ENCODE peak calls at places on chromosomes 3 and 15, in seven cellular contexts. One of them, this sample, is unnamed.

GRCh38 chr3:73681610-73682009 is 56.9 kb upstream of the PDZRN3 start:
- DNase-seq in RPMI7951: no peak
- DNase-seq in hippocampal formation: no peak
- DNase-seq in PC-3: no peak
- DNase-seq in stimulated activated CD8-positive, alpha-beta memory T cell treated with anti-CD3 and anti-CD28 coated beads, Interleukin-4, amount 100 ng/mL, for 4 hours: no peak
- DNase-seq in K562: no peak
- DNase-seq in Caco-2: no peak
- DNase-seq in this sample: no peak

GRCh38 chr3:45199837-45200648 is 26.0 kb downstream of the TMEM158 start:
- DNase-seq in Caco-2: peak
- DNase-seq in stimulated activated CD8-positive, alpha-beta memory T cell treated with anti-CD3 and anti-CD28 coated beads, Interleukin-4, amount 100 ng/mL, for 4 hours: no peak
- DNase-seq in hippocampal formation: no peak
- DNase-seq in PC-3: peak
- DNase-seq in RPMI7951: peak
- DNase-seq in K562: no peak
- DNase-seq in this sample: no peak

GRCh38 chr3:197881601-197882000 is 68.4 kb upstream of the RPL35A start:
- DNase-seq in stimulated activated CD8-positive, alpha-beta memory T cell treated with anti-CD3 and anti-CD28 coated beads, Interleukin-4, amount 100 ng/mL, for 4 hours: no peak
- DNase-seq in Caco-2: no peak
- DNase-seq in RPMI7951: no peak
- DNase-seq in K562: no peak
- DNase-seq in hippocampal formation: no peak
- DNase-seq in PC-3: no peak
- DNase-seq in this sample: no peak

GRCh38 chr3:14451844-14452533 is 49.6 kb downstream of the SLC6A6 start:
- DNase-seq in Caco-2: no peak
- DNase-seq in RPMI7951: peak
- DNase-seq in stimulated activated CD8-positive, alpha-beta memory T cell treated with anti-CD3 and anti-CD28 coated beads, Interleukin-4, amount 100 ng/mL, for 4 hours: no peak
- DNase-seq in PC-3: peak
- DNase-seq in K562: peak
- DNase-seq in hippocampal formation: no peak
- DNase-seq in this sample: no peak

GRCh38 chr3:73467211-73467610 is 157.5 kb downstream of the PDZRN3 start:
- DNase-seq in K562: no peak
- DNase-seq in RPMI7951: no peak
- DNase-seq in stimulated activated CD8-positive, alpha-beta memory T cell treated with anti-CD3 and anti-CD28 coated beads, Interleukin-4, amount 100 ng/mL, for 4 hours: no peak
- DNase-seq in PC-3: no peak
- DNase-seq in Caco-2: no peak
- DNase-seq in hippocampal formation: no peak
- DNase-seq in this sample: no peak

GRCh38 chr15:47194718-47195117 is 522.6 kb upstream of the SEMA6D start:
- DNase-seq in Caco-2: no peak
- DNase-seq in PC-3: peak
- DNase-seq in stimulated activated CD8-positive, alpha-beta memory T cell treated with anti-CD3 and anti-CD28 coated beads, Interleukin-4, amount 100 ng/mL, for 4 hours: no peak
- DNase-seq in RPMI7951: peak
- DNase-seq in K562: no peak
- DNase-seq in hippocampal formation: peak
- DNase-seq in this sample: no peak

GRCh38 chr3:69354948-69355347 is 30.9 kb downstream of the FRMD4B start:
- DNase-seq in stimulated activated CD8-positive, alpha-beta memory T cell treated with anti-CD3 and anti-CD28 coated beads, Interleukin-4, amount 100 ng/mL, for 4 hours: no peak
- DNase-seq in Caco-2: no peak
- DNase-seq in RPMI7951: peak
- DNase-seq in K562: no peak
- DNase-seq in hippocampal formation: no peak
- DNase-seq in PC-3: peak
- DNase-seq in this sample: no peak

GRCh38 chr3:79247367-79248103 is 520.3 kb downstream of the ROBO1 start:
- DNase-seq in PC-3: no peak
- DNase-seq in K562: no peak
- DNase-seq in Caco-2: no peak
- DNase-seq in stimulated activated CD8-positive, alpha-beta memory T cell treated with anti-CD3 and anti-CD28 coated beads, Interleukin-4, amount 100 ng/mL, for 4 hours: no peak
- DNase-seq in hippocampal formation: no peak
- DNase-seq in RPMI7951: no peak
- DNase-seq in this sample: no peak

This sample was measured in HL-60.